ENCODE peak calls at places on chromosomes 16 and 17, in eight cellular contexts. I is astrocyte of the spinal cord, O is A673, A is GM23248, S is K562, R is tibial artery, Y is GM06990, L is fibroblast of pulmonary artery. W is an unnamed sample.

GRCh38 chr16:67608367-67608766 is 36.6 kb upstream of the CARMIL2 start:
- DNase-seq in I (no peak), O (no peak), A (no peak), S (no peak), R (no peak), Y (no peak), L (no peak), W (no peak)

GRCh38 chr17:48613862-48614694 is 1.0 kb downstream of the HOXB8 start:
- DNase-seq in I (peak), O (peak), A (peak), S (no peak), R (no peak), Y (no peak), L (no peak), W (no peak)

GRCh38 chr16:17345043-17345442 is 125.7 kb downstream of the XYLT1 start:
- DNase-seq in I (no peak), O (no peak), A (peak), S (no peak), R (peak), Y (no peak), L (no peak), W (peak)

GRCh38 chr16:15757630-15758251 is 99.1 kb downstream of the MYH11 start:
- DNase-seq in I (no peak), O (no peak), A (no peak), S (peak), R (no peak), Y (no peak), L (no peak), W (no peak)

GRCh38 chr16:75216127-75216526 is 2.7 kb upstream of the CTRB1 start:
- DNase-seq in I (peak), O (no peak), A (no peak), S (no peak), R (no peak), Y (no peak), L (no peak), W (no peak)

GRCh38 chr17:21678451-21679081 is 13.8 kb upstream of the KCNJ18 start:
- DNase-seq in I (no peak), O (no peak), A (no peak), S (peak), R (no peak), Y (no peak), L (no peak), W (peak)

GRCh38 chr16:73202176-73202729 is 154.3 kb upstream of the ZFHX3 start:
- DNase-seq in I (peak), O (no peak), A (peak), S (no peak), R (no peak), Y (no peak), L (peak), W (no peak)

GRCh38 chr16:80408014-80408413 is 132.8 kb upstream of the DYNLRB2 start:
- DNase-seq in I (no peak), O (no peak), A (no peak), S (no peak), R (no peak), Y (no peak), L (no peak), W (no peak)

GRCh38 chr17:36544320-36545092 is at the start of gene GGNBP2:
- DNase-seq in I (peak), O (peak), A (peak), S (peak), R (peak), Y (peak), L (peak), W (peak)

GRCh38 chr16:26189496-26190005 is 497.8 kb downstream of the HS3ST4 start:
- DNase-seq in I (no peak), O (no peak), A (no peak), S (no peak), R (no peak), Y (no peak), L (no peak), W (no peak)

GRCh38 chr17:55577011-55577586 is 65.8 kb upstream of the SMIM36 start:
- DNase-seq in I (peak), O (peak), A (peak), S (no peak), R (peak), Y (peak), L (peak), W (peak)

GRCh38 chr16:80034948-80035700 is 434.6 kb upstream of the MAF start:
- DNase-seq in I (peak), O (no peak), A (no peak), S (no peak), R (no peak), Y (no peak), L (no peak), W (no peak)

GRCh38 chr16:77825196-77825595 is 36.8 kb downstream of the VAT1L start:
- DNase-seq in I (no peak), O (no peak), A (peak), S (no peak), R (no peak), Y (no peak), L (no peak), W (no peak)

GRCh38 chr17:82371333-82372062 is at the start of gene UTS2R:
- DNase-seq in I (no peak), O (no peak), A (no peak), S (no peak), R (no peak), Y (no peak), L (no peak), W (no peak)

GRCh38 chr17:57761887-57762286 is 16.8 kb upstream of the CCDC182 start:
- DNase-seq in I (no peak), O (no peak), A (no peak), S (no peak), R (no peak), Y (no peak), L (no peak), W (no peak)

GRCh38 chr16:77660311-77660710 is 62.0 kb upstream of the NUDT7 start:
- DNase-seq in I (peak), O (peak), A (peak), S (peak), R (no peak), Y (no peak), L (peak), W (no peak)

GRCh38 chr16:82402665-82403218 is 224.0 kb upstream of the CDH13 start:
- DNase-seq in I (no peak), O (no peak), A (no peak), S (no peak), R (no peak), Y (no peak), L (no peak), W (no peak)

GRCh38 chr16:57361384-57361783 is 2.8 kb downstream of the CCL22 start:
- DNase-seq in I (no peak), O (no peak), A (no peak), S (no peak), R (no peak), Y (no peak), L (no peak), W (no peak)

GRCh38 chr16:87058728-87059250 is 258.4 kb downstream of the C16orf95 start:
- DNase-seq in I (no peak), O (no peak), A (no peak), S (no peak), R (no peak), Y (no peak), L (no peak), W (peak)

DNA sequence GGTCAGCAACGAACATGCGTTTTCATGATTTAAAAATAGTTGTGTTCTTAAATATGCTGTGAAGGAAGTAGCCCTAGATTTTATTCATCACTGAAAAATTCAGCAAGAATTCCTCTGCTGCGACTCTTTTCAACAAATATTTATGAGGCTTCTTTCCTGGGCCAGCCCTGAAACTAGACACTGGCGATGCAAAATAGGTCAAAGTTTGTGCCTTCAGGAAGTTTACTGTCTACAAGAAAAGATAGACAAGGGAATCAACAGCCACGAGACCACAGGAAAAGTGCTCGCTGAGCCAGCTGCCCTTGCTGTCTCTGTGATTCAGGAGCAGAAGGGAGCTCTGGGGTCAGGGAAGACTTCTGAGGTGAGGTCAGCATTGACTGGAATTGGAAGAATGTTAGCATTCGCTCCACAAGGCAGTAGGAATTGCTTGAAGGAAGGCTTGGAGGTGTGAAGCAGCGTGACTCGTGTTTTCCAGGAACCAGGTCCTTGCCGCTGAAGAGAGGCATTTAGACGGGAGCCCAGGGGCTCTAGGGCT is 1.9 kb upstream of the RPL26 start:
- DNase-seq in I (peak), O (no peak), A (peak), S (no peak), R (no peak), Y (no peak), L (peak), W (no peak)
- H3K4me3 ChIP-seq in I (no peak), O (no peak), A (peak), S (no peak), R (no peak), Y (no peak), L (no peak), W (no peak)

DNA sequence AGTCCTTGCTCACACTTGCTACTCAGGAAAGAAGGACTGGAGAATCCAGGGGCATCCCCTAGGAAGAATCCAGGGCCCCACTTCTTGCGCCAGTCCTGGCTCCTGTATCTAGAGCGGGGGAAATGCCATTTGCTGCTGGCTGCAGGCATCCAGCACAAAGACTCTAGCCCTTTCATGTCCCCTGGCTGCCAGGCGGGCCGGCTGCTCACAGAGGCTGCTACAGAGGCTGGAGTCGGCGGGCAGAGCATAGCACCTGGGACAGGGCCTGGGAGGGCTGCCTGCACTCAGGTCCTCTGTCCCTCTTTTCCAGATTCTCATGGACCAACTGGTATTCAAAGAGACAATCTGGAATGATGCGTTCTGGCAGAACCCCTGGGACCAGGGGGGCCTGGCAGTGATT is 13.8 kb downstream of the SMIM5 start:
- DNase-seq in I (no peak), O (no peak), A (no peak), S (no peak), R (no peak), Y (no peak), L (no peak), W (peak)
- H3K4me3 ChIP-seq in I (no peak), O (no peak), A (no peak), S (no peak), R (no peak), Y (no peak), L (no peak), W (no peak)

GRCh38 chr17:50014471-50015088 is 19.6 kb upstream of the DLX3 start:
- DNase-seq in I (no peak), O (no peak), A (no peak), S (no peak), R (no peak), Y (no peak), L (no peak), W (no peak)
- H3K4me3 ChIP-seq in I (no peak), O (no peak), A (no peak), S (no peak), R (no peak), Y (no peak), L (no peak), W (no peak)

GRCh38 chr17:42853004-42853403 is 2.0 kb downstream of the AOC3 start:
- DNase-seq in I (no peak), O (no peak), A (no peak), S (no peak), R (peak), Y (no peak), L (no peak), W (peak)
- H3K4me3 ChIP-seq in I (no peak), O (no peak), A (no peak), S (no peak), R (peak), Y (no peak), L (no peak), W (peak)

DNA sequence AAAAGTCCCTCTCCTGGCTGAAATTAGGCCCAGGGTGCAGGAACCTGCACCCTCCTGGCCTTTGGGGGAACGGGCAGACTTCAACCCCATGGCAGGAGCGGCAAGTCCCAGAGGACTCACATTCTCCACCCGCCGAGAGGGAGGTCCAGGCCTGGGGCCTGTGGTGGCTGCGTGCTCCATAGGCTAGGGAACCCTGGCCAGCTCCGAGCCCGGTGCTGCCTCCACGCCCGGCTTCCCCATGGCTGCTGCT is 130 bp downstream of the CCDC78 start:
- DNase-seq in I (no peak), O (no peak), A (peak), S (no peak), R (no peak), Y (no peak), L (no peak), W (no peak)
- H3K4me3 ChIP-seq in I (no peak), O (no peak), A (no peak), S (no peak), R (no peak), Y (no peak), L (no peak), W (no peak)

GRCh38 chr17:32009262-32009542 is 2.0 kb downstream of the LRRC37B start:
- DNase-seq in I (no peak), O (no peak), A (no peak), S (no peak), R (no peak), Y (no peak), L (no peak), W (no peak)
- H3K4me3 ChIP-seq in I (no peak), O (peak), A (peak), S (peak), R (peak), Y (no peak), L (peak), W (peak)

GRCh38 chr16:65740716-65741115 is 618.9 kb upstream of the CDH11 start:
- DNase-seq in I (no peak), O (no peak), A (peak), S (no peak), R (no peak), Y (no peak), L (peak), W (no peak)

GRCh38 chr16:65739518-65739917 is 617.7 kb upstream of the CDH11 start:
- DNase-seq in I (no peak), O (no peak), A (no peak), S (no peak), R (no peak), Y (no peak), L (no peak), W (no peak)

GRCh38 chr16:65733706-65734105 is 611.8 kb upstream of the CDH11 start:
- DNase-seq in I (no peak), O (no peak), A (no peak), S (no peak), R (no peak), Y (no peak), L (no peak), W (no peak)

GRCh38 chr16:65743558-65743957 is 621.7 kb upstream of the CDH11 start:
- DNase-seq in I (no peak), O (no peak), A (no peak), S (no peak), R (no peak), Y (no peak), L (no peak), W (no peak)

DNA sequence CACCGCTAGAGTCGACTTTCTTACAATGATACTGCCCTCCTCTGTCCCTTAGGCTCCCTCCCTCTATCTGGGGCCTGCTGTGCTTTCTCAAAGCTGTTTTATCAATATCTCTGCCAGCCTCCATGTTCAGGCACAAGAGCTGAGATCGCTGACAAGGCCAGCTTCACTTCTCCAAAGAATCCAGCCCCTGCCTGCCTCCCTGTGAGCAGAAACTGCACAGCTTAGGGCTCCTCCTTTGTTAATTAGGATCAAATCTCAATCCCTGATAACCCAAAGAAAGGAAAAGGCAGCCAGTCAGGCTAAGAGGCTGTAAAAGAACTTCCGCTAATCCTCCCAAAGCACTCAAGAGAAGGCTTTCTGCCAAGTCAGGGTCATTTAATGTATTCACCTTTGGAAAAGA is 616.0 kb upstream of the CDH11 start:
- DNase-seq in I (no peak), O (peak), A (no peak), S (no peak), R (no peak), Y (no peak), L (no peak), W (no peak)
- H3K4me3 ChIP-seq in I (no peak), O (no peak), A (no peak), S (no peak), R (no peak), Y (no peak), L (no peak), W (no peak)